ENCODE peak calls at places on chromosomes 11 and 22, in six cellular contexts. N is IMR-90, Y is body of pancreas, G is NB4, C is spleen, H is heart left ventricle. Z is an unnamed sample.

GRCh38 chr11:13118194-13118593 is 109.1 kb downstream of the RASSF10 start:
- DNase-seq in Y (no peak), G (no peak), H (no peak), N (peak; percentile 97), C (no peak), Z (no peak)

GRCh38 chr22:19178065-19178658 is 374 bp downstream of the SLC25A1 start:
- DNase-seq in N (peak; percentile 11), Y (peak; percentile 63), H (peak; percentile 56), G (peak; percentile 66), C (peak; percentile 90), Z (no peak)

GRCh38 chr22:45572444-45572843 is 69.8 kb downstream of the FBLN1 start:
- DNase-seq in N (no peak), C (no peak), G (no peak), Y (no peak), H (no peak), Z (peak; percentile 78)

GRCh38 chr22:29014301-29014700 is 47.3 kb downstream of the C22orf31 start:
- DNase-seq in N (no peak), H (no peak), G (no peak), C (no peak), Y (no peak), Z (no peak)

GRCh38 chr11:87097582-87097981 is 59.8 kb downstream of the TMEM135 start:
- DNase-seq in H (peak; percentile 25), Y (peak; percentile 55), N (peak; percentile 27), G (peak; percentile 83), C (no peak), Z (no peak)

GRCh38 chr22:26566994-26567393 is 22.9 kb downstream of the TPST2 start:
- DNase-seq in H (no peak), Y (no peak), C (no peak), G (no peak), N (no peak), Z (no peak)

GRCh38 chr11:109648804-109649203 is 226.8 kb downstream of the C11orf87 start:
- DNase-seq in Y (no peak), C (no peak), N (no peak), H (no peak), G (no peak), Z (no peak)

GRCh38 chr11:75337195-75337654 is 14.2 kb downstream of the ARRB1 start:
- DNase-seq in N (peak; percentile 60), C (no peak), H (no peak), Y (no peak), G (peak; percentile 74), Z (no peak)

GRCh38 chr11:117570701-117571100 is 226.3 kb downstream of the DSCAML1 start:
- DNase-seq in H (no peak), N (no peak), C (peak; percentile 43), Y (no peak), G (no peak), Z (no peak)

GRCh38 chr22:36104988-36105387 is 55.6 kb downstream of the APOL3 start:
- DNase-seq in Y (no peak), C (no peak), G (no peak), N (peak; percentile 36), H (no peak), Z (no peak)

GRCh38 chr22:23514317-23515038 is 65.6 kb downstream of the IGLL1 start:
- DNase-seq in C (no peak), N (no peak), G (no peak), H (no peak), Y (no peak), Z (no peak)

GRCh38 chr22:42939451-42939881 is 75.5 kb downstream of the PACSIN2 start:
- DNase-seq in H (no peak), N (no peak), Y (no peak), G (no peak), C (no peak), Z (no peak)

GRCh38 chr11:122816701-122817100 is 21.6 kb upstream of the CRTAM start:
- DNase-seq in Y (no peak), H (peak; percentile 13), G (no peak), N (no peak), C (no peak), Z (no peak)

GRCh38 chr11:29282088-29282487 is 734.7 kb downstream of the KCNA4 start:
- DNase-seq in H (no peak), C (no peak), N (peak; percentile 99), G (no peak), Y (no peak), Z (no peak)

GRCh38 chr11:73914284-73914683 is 36.5 kb upstream of the DNAJB13 start:
- DNase-seq in G (no peak), H (no peak), C (no peak), N (no peak), Y (peak; percentile 38), Z (no peak)

GRCh38 chr11:111582881-111583280 is 19.4 kb upstream of the SIK2 start:
- DNase-seq in N (peak; percentile 74), Y (no peak), H (no peak), C (no peak), G (no peak), Z (no peak)

DNA sequence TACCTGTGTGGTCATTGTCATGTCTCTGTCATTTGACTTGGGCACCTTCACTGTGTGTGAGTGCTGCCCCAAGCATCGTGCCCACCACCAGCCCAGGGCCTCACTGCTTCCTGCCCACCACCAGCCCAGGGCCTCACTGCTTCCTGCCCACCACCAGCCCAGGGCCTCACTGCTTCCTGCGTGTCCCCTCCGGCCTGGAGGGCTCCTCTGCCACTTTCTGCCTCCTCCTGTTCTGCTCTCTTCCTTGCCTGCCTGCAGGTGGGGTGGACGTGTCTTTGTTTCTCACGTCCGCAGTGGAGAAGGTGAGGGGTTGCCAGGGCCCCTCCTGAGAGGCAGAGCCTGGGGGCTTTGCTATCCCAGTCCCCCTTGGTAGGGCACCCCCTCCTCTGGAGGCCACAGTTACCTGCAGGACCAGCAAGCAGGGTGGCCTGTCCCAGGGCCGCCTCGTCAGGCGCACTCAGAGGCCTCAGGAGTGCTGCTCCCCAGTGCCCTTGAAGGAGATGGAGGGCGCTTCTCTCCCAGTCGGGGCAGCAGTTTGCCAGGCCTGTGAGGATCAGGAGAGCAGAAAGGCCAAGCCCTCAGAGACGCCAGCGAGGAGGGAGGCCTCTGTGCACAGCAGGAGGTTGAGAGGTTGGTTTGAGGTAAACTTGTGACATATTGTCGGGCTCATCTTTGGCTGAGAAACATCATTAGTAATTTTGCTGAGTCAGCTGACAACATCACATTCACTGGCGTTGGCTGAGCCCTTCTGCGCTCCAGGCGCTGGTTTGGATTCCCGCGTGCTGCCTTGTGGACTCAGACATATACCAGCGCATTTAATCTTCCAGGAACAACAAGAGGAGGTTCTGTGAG is 290.8 kb downstream of the TBC1D22A start:
- DNase-seq in H (no peak), N (no peak), G (peak; percentile 26), Y (no peak), C (peak; percentile 70), Z (no peak)
- TF ChIP-seq POLR2A in H (no peak), N (no peak), G (no peak), Y (no peak), C (no peak), Z (no peak)

DNA sequence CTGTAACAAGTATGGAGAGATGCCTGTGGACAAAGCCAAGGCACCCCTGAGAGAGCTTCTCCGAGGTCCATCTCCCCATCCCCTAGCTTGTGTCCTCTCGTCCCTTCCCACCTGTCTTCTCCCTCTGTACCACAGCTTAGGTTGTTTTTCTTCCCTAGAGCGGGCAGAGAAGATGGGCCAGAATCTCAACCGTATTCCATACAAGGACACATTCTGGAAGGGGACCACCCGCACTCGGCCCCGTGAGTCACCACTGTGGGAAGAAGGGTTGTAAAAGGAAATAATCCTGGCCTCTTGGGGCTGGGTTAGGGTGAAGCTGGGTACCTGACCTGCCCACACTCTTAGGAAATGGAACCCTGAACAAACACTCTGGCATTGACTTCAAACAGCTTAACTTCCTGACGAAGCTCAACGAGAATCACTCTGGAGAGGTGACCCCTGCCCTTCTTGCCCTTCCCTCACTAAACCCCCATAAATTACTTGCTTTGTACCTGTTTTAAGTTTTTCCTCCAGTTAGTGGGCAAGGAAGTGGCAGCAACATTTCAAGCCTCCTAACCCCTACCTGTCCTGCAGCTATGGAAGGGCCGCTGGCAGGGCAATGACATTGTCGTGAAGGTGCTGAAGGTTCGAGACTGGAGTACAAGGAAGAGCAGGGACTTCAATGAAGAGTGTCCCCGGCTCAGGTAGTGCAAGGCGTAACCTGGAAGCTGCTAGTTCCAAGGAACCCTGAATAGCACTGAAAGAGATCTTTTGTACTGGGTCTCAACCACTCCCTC is 3.1 kb downstream of the TAF10 start:
- DNase-seq in Y (no peak), H (peak; percentile 7), C (no peak), N (no peak), G (no peak), Z (peak; percentile 10)
- TF ChIP-seq POLR2A in Y (no peak), H (no peak), C (no peak), N (no peak), G (no peak), Z (no peak)

DNA sequence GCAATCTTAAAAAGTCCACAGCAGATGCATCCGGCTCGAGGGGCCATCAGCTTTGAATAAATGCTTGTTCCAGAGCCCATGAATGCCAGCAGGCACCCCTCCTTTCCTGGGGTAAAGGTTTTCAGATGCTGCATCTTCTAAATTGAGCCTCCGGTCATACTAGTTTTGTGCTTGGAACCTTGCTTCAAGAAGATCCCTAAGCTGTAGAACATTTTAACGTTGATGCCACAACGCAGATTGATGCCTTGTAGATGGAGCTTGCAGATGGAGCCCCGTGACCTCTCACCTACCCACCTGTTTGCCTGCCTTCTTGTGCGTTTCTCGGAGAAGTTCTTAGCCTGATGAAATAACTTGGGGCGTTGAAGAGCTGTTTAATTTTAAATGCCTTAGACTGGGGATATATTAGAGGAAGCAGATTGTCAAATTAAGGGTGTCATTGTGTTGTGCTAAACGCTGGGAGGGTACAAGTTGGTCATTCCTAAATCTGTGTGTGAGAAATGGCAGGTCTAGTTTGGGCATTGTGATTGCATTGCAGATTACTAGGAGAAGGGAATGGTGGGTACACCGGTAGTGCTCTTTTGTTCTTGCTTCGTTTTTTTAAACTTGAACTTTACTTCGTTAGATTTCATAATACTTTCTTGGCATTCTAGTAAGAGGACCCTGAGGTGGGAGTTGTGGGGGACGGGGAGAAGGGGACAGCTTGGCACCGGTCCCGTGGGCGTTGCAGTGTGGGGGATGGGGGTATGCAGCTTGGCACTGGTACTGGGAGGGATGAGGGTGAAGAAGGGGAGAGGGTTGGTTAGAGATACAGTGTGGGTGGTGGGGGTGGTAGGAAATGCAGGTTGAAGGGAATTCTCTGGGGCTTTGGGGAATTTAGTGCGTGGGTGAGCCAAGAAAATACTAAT is 1.9 kb downstream of the NEAT1 start:
- DNase-seq in Y (peak; percentile 68), C (peak; percentile 87), G (peak; percentile 53), N (peak; percentile 54), H (no peak), Z (peak; percentile 91)
- TF ChIP-seq POLR2A in Y (no peak), C (peak; percentile 23), G (peak; percentile 15), N (peak; percentile 74), H (no peak), Z (no peak)

GRCh38 chr11:67408437-67409200 is 4.7 kb downstream of the TBC1D10C start:
- DNase-seq in C (peak; percentile 79), Y (no peak), H (no peak), N (no peak), G (peak; percentile 62), Z (no peak)

GRCh38 chr11:67405688-67406339 is 1.9 kb downstream of the TBC1D10C start:
- DNase-seq in H (no peak), N (no peak), Y (no peak), G (no peak), C (peak; percentile 79), Z (no peak)

GRCh38 chr11:67406420-67406968 is 2.6 kb downstream of the TBC1D10C start:
- DNase-seq in G (no peak), C (no peak), N (no peak), Y (no peak), H (no peak), Z (no peak)

GRCh38 chr11:67407700-67408163 is 3.8 kb downstream of the TBC1D10C start:
- DNase-seq in N (no peak), C (no peak), G (no peak), H (no peak), Y (no peak), Z (no peak)

GRCh38 chr11:67406969-67407699 is 3.3 kb downstream of the TBC1D10C start:
- DNase-seq in H (no peak), N (no peak), Y (no peak), G (no peak), C (peak; percentile 83), Z (no peak)
- TF ChIP-seq POLR2A in H (no peak), N (no peak), Y (no peak), G (no peak), C (no peak), Z (no peak)